ENCODE peak calls at places on chromosomes 3 and 15, in nine cellular contexts. E is DND-41; D is AG10803; Q is transverse colon; X is GM04504; Y is activated naive CD4-positive, alpha-beta T cell; U is RCC 7860; G is HFF-Myc; C is NCI-H460. T is an unnamed sample.

GRCh38 chr3:151918253-151919029 is 45.0 kb downstream of the SUCNR1 start:
- DNase-seq in E (no peak), D (peak; percentile 71), Q (no peak), X (no peak), Y (no peak), U (peak; percentile 40), G (no peak), C (peak; percentile 43), T (peak; percentile 31)

GRCh38 chr3:196739671-196740475 is at the start of gene PAK2:
- DNase-seq in E (peak; percentile 92), D (peak; percentile 87), Q (peak; percentile 95), X (peak; percentile 71), Y (peak; percentile 72), U (peak; percentile 78), G (peak; percentile 27), C (peak; percentile 79), T (peak; percentile 82)

GRCh38 chr15:77569647-77570186 is 63.0 kb downstream of the LINGO1 start:
- DNase-seq in E (no peak), D (no peak), Q (no peak), X (no peak), Y (no peak), U (no peak), G (no peak), C (no peak), T (no peak)

GRCh38 chr3:194019766-194020165 is 116.2 kb upstream of the HES1 start:
- DNase-seq in E (no peak), D (no peak), Q (no peak), X (no peak), Y (no peak), U (no peak), G (no peak), C (no peak), T (no peak)

GRCh38 chr3:33061782-33062181 is 35.2 kb downstream of the GLB1 start:
- DNase-seq in E (no peak), D (peak; percentile 56), Q (no peak), X (peak; percentile 45), Y (no peak), U (no peak), G (peak; percentile 69), C (no peak), T (no peak)

GRCh38 chr3:106877632-106878031 is 499.6 kb upstream of the CCDC54 start:
- DNase-seq in E (peak; percentile 17), D (no peak), Q (no peak), X (no peak), Y (no peak), U (no peak), G (no peak), C (no peak), T (no peak)

GRCh38 chr3:55006277-55006676 is 78.4 kb upstream of the LRTM1 start:
- DNase-seq in E (no peak), D (no peak), Q (no peak), X (no peak), Y (no peak), U (peak; percentile 10), G (no peak), C (no peak), T (no peak)

GRCh38 chr3:185880600-185880999 is 55.8 kb upstream of the IGF2BP2 start:
- DNase-seq in E (no peak), D (no peak), Q (no peak), X (no peak), Y (no peak), U (no peak), G (no peak), C (no peak), T (no peak)

GRCh38 chr3:183626877-183627594 is 8.4 kb upstream of the KLHL24 start:
- DNase-seq in E (no peak), D (no peak), Q (no peak), X (no peak), Y (no peak), U (no peak), G (no peak), C (no peak), T (no peak)

GRCh38 chr3:113485161-113485609 is 29.8 kb downstream of the SPICE1 start:
- DNase-seq in E (no peak), D (no peak), Q (peak; percentile 6), X (no peak), Y (no peak), U (no peak), G (no peak), C (no peak), T (no peak)

GRCh38 chr3:99429501-99429900 is 208.9 kb upstream of the COL8A1 start:
- DNase-seq in E (no peak), D (peak; percentile 69), Q (no peak), X (peak; percentile 25), Y (no peak), U (no peak), G (peak; percentile 22), C (no peak), T (no peak)

GRCh38 chr3:77859131-77859530 is 819.2 kb downstream of the ROBO2 start:
- DNase-seq in E (no peak), D (no peak), Q (no peak), X (no peak), Y (no peak), U (no peak), G (no peak), C (no peak), T (no peak)

GRCh38 chr3:179949869-179950268 is 86.9 kb downstream of the PEX5L start:
- DNase-seq in E (no peak), D (no peak), Q (no peak), X (no peak), Y (no peak), U (no peak), G (no peak), C (no peak), T (no peak)

GRCh38 chr15:101162701-101163483 is 89.0 kb downstream of the CHSY1 start:
- DNase-seq in E (no peak), D (no peak), Q (no peak), X (no peak), Y (no peak), U (no peak), G (no peak), C (no peak), T (no peak)

GRCh38 chr15:69410290-69410874 is 3.8 kb upstream of the KIF23 start:
- DNase-seq in E (peak; percentile 20), D (peak; percentile 29), Q (no peak), X (no peak), Y (no peak), U (peak; percentile 36), G (no peak), C (peak; percentile 78), T (no peak)

GRCh38 chr15:78438595-78439285 is 724 bp downstream of the IREB2 start:
- DNase-seq in E (peak; percentile 51), D (peak; percentile 31), Q (no peak), X (no peak), Y (peak; percentile 37), U (no peak), G (no peak), C (no peak), T (no peak)

GRCh38 chr15:88636039-88636438 is 2.8 kb upstream of the ISG20 start:
- DNase-seq in E (no peak), D (no peak), Q (peak; percentile 56), X (no peak), Y (no peak), U (no peak), G (no peak), C (peak; percentile 48), T (no peak)

GRCh38 chr15:75231836-75232235 is 26.3 kb upstream of the GOLGA6C start:
- DNase-seq in E (no peak), D (no peak), Q (peak; percentile 0), X (no peak), Y (no peak), U (no peak), G (no peak), C (no peak), T (no peak)

GRCh38 chr15:80264031-80264430 is 12.0 kb upstream of the CTXND1 start:
- DNase-seq in E (no peak), D (peak; percentile 4), Q (no peak), X (no peak), Y (no peak), U (no peak), G (no peak), C (no peak), T (no peak)

GRCh38 chr3:11173828-11174465 is 19.7 kb downstream of the HRH1 start:
- DNase-seq in E (no peak), D (no peak), Q (no peak), X (no peak), Y (no peak), U (no peak), G (no peak), C (no peak), T (no peak)

GRCh38 chr15:64013179-64014043 is 32.9 kb downstream of the DAPK2 start:
- DNase-seq in E (no peak), D (peak; percentile 47), Q (peak; percentile 56), X (no peak), Y (no peak), U (no peak), G (no peak), C (no peak), T (no peak)

GRCh38 chr3:136251511-136251910 is 1.4 kb downstream of the PCCB start:
- DNase-seq in E (no peak), D (no peak), Q (no peak), X (no peak), Y (no peak), U (no peak), G (no peak), C (no peak), T (peak; percentile 23)